ENCODE peak calls at places on chromosomes 7 and 10, in seven cellular contexts. M is heart left ventricle; L is SJSA1; P is iPS-NIHi11; C is spleen; I is RCC 7860; Y is NK-92 treated with Interleukin-12 subunit alpha and Interleukin-12 subunit beta, amount 100 ng/mL, for 24 hours. T is an unnamed sample.

GRCh38 chr10:77746313-77746712 is 108.7 kb upstream of the KCNMA1 start:
- DNase-seq in L (peak), I (no peak), C (no peak), M (no peak), Y (no peak), P (no peak), T (no peak)

GRCh38 chr7:130377178-130377577 is 3.1 kb upstream of the CPA1 start:
- DNase-seq in I (no peak), C (no peak), L (no peak), P (no peak), Y (no peak), M (no peak), T (no peak)

GRCh38 chr10:1604246-1604645 is 133.1 kb downstream of the ADARB2 start:
- DNase-seq in I (no peak), L (no peak), M (no peak), C (no peak), P (no peak), Y (no peak), T (no peak)

GRCh38 chr7:98240961-98241673 is 10.9 kb downstream of the TECPR1 start:
- DNase-seq in L (no peak), Y (no peak), C (no peak), P (peak), I (no peak), M (no peak), T (peak)

GRCh38 chr7:112654322-112655216 is 135.6 kb downstream of the TMEM168 start:
- DNase-seq in Y (no peak), C (no peak), P (no peak), I (no peak), L (no peak), M (no peak), T (no peak)

GRCh38 chr10:98074315-98074911 is 44.0 kb upstream of the CRTAC1 start:
- DNase-seq in Y (no peak), P (peak), C (no peak), L (no peak), I (no peak), M (no peak), T (peak)

GRCh38 chr7:31860925-31861324 is 173.9 kb downstream of the PPP1R17 start:
- DNase-seq in P (no peak), C (no peak), M (no peak), L (no peak), Y (no peak), I (peak), T (no peak)

GRCh38 chr10:132364594-132364970 is 32.4 kb upstream of the PWWP2B start:
- DNase-seq in I (no peak), L (no peak), Y (no peak), C (peak), P (no peak), M (no peak), T (no peak)

GRCh38 chr10:6748981-6749630 is 169.0 kb upstream of the PRKCQ start:
- DNase-seq in P (peak), Y (no peak), L (peak), M (no peak), C (no peak), I (no peak), T (no peak)

GRCh38 chr7:134290286-134290685 is 26.4 kb downstream of the SLC35B4 start:
- DNase-seq in I (no peak), M (no peak), Y (no peak), L (no peak), C (no peak), P (no peak), T (no peak)

GRCh38 chr7:1283941-1284742 is 51.5 kb downstream of the UNCX start:
- DNase-seq in P (no peak), M (no peak), I (no peak), Y (no peak), C (peak), L (no peak), T (no peak)

GRCh38 chr7:34277016-34277800 is 371.9 kb downstream of the BMPER start:
- DNase-seq in P (peak), C (no peak), Y (no peak), I (no peak), M (no peak), L (no peak), T (no peak)

GRCh38 chr10:106929291-106929925 is 235.1 kb downstream of the SORCS1 start:
- DNase-seq in C (no peak), P (no peak), I (no peak), L (no peak), Y (no peak), M (no peak), T (no peak)

GRCh38 chr7:81469299-81470083 is 300.4 kb downstream of the HGF start:
- DNase-seq in C (no peak), L (no peak), I (no peak), Y (no peak), P (no peak), M (no peak), T (no peak)

GRCh38 chr7:22697322-22697859 is 29.6 kb upstream of the IL6 start:
- DNase-seq in Y (no peak), C (no peak), P (no peak), L (no peak), M (no peak), I (no peak), T (no peak)

T was measured in erythroblast.